ENCODE peak calls at places on chromosomes 12 and 14, in four cellular contexts. R, G, B and Q are unnamed samples.

GRCh38 chr14:50139192-50139591 is 22.8 kb upstream of the VCPKMT start:
- DNase-seq in B (no peak), G (no peak), R (no peak), Q (no peak)

GRCh38 chr12:132376464-132376830 is 47.1 kb upstream of the GALNT9 start:
- DNase-seq in G (no peak), R (no peak), B (no peak), Q (no peak)

GRCh38 chr14:75277000-75277795 is 1.4 kb upstream of the FOS start:
- DNase-seq in G (peak; percentile 88), R (peak; percentile 77), B (peak; percentile 95), Q (peak; percentile 96)

GRCh38 chr12:71438670-71439361 is 782 bp upstream of the LGR5 start:
- DNase-seq in B (no peak), G (no peak), R (no peak), Q (no peak)

GRCh38 chr12:64558754-64559153 is 51.5 kb upstream of the RASSF3 start:
- DNase-seq in R (no peak), G (no peak), B (no peak), Q (no peak)

GRCh38 chr12:101806280-101806679 is 24.5 kb downstream of the GNPTAB start:
- DNase-seq in G (no peak), R (no peak), B (no peak), Q (no peak)

GRCh38 chr14:30559638-30560071 is 697 bp downstream of the G2E3 start:
- DNase-seq in R (no peak), G (no peak), B (no peak), Q (no peak)

GRCh38 chr12:39431797-39432196 is 11.1 kb downstream of the KIF21A start:
- DNase-seq in G (no peak), B (no peak), R (no peak), Q (no peak)

GRCh38 chr12:1281683-1282366 is 290.8 kb downstream of the ERC1 start:
- DNase-seq in R (no peak), G (no peak), B (no peak), Q (no peak)

GRCh38 chr12:64618953-64619590 is 8.8 kb downstream of the RASSF3 start:
- DNase-seq in R (no peak), B (no peak), G (no peak), Q (no peak)

GRCh38 chr14:61420326-61420725 is 98.9 kb downstream of the PRKCH start:
- DNase-seq in B (no peak), R (no peak), G (no peak), Q (peak; percentile 75)

GRCh38 chr12:105351523-105351922 is 21.0 kb downstream of the C12orf75 start:
- DNase-seq in R (no peak), B (no peak), G (no peak), Q (no peak)

GRCh38 chr12:48580831-48581230 is 11.0 kb upstream of the LALBA start:
- DNase-seq in R (no peak), G (no peak), B (no peak), Q (no peak)

GRCh38 chr12:71392521-71393145 is 47.0 kb upstream of the LGR5 start:
- DNase-seq in R (peak; percentile 71), G (no peak), B (no peak), Q (no peak)

GRCh38 chr14:61388976-61389576 is 67.7 kb downstream of the PRKCH start:
- DNase-seq in G (no peak), B (no peak), R (no peak), Q (no peak)

GRCh38 chr14:56555921-56556570 is 23.6 kb upstream of the TMEM260 start:
- DNase-seq in R (peak; percentile 59), B (no peak), G (no peak), Q (no peak)

GRCh38 chr12:64752833-64753238 is 6.4 kb downstream of the GNS start:
- DNase-seq in B (no peak), G (peak; percentile 57), R (no peak), Q (no peak)

GRCh38 chr12:72282721-72283120 is 10.6 kb downstream of the TRHDE start:
- DNase-seq in R (no peak), G (no peak), B (no peak), Q (no peak)

GRCh38 chr12:98532687-98533304 is 17.4 kb downstream of the TMPO start:
- DNase-seq in B (no peak), R (peak; percentile 64), G (no peak), Q (no peak)

GRCh38 chr14:102187044-102187443 is 47.3 kb downstream of the WDR20 start:
- DNase-seq in R (peak; percentile 39), B (no peak), G (no peak), Q (no peak)

GRCh38 chr12:93442411-93443340 is 929 bp upstream of the UBE2N start:
- DNase-seq in G (no peak), R (no peak), B (no peak), Q (no peak)

GRCh38 chr12:24730461-24730896 is 218.4 kb downstream of the BCAT1 start:
- DNase-seq in G (no peak), B (no peak), R (no peak), Q (no peak)

GRCh38 chr14:50363734-50364113 is 33.0 kb downstream of the CDKL1 start:
- DNase-seq in G (peak; percentile 42), R (no peak), B (no peak), Q (no peak)

GRCh38 chr12:94815958-94816357 is 165.6 kb upstream of the TMCC3 start:
- DNase-seq in G (no peak), B (no peak), R (no peak), Q (peak; percentile 7)

GRCh38 chr12:1329784-1330474 is 264.5 kb downstream of the FBXL14 start:
- DNase-seq in G (no peak), B (no peak), R (no peak), Q (no peak)

GRCh38 chr12:26874501-26875296 is 41.7 kb upstream of the ITPR2 start:
- DNase-seq in B (no peak), R (no peak), G (no peak), Q (peak; percentile 70)

GRCh38 chr14:105198588-105198987 is 17.5 kb upstream of the NUDT14 start:
- DNase-seq in B (no peak), R (no peak), G (no peak), Q (no peak)

GRCh38 chr12:78622529-78623221 is 241.9 kb upstream of the SYT1 start:
- DNase-seq in B (no peak), G (no peak), R (no peak), Q (no peak)

GRCh38 chr14:100737526-100737925 is 10.8 kb downstream of the DLK1 start:
- DNase-seq in R (no peak), B (no peak), G (no peak), Q (no peak)

GRCh38 chr14:22570132-22570949 is 18.7 kb downstream of the DAD1 start:
- DNase-seq in G (peak; percentile 86), R (peak; percentile 80), B (no peak), Q (no peak)

GRCh38 chr12:5620896-5621295 is 189.0 kb downstream of the NTF3 start:
- DNase-seq in G (no peak), B (no peak), R (no peak), Q (no peak)

GRCh38 chr12:56425188-56425587 is 24.0 kb downstream of the TIMELESS start:
- DNase-seq in G (no peak), B (no peak), R (no peak), Q (no peak)

GRCh38 chr14:101078105-101078891 is 174.8 kb upstream of the RTL1 start:
- DNase-seq in R (no peak), G (no peak), B (no peak), Q (peak; percentile 87)

GRCh38 chr12:51528852-51529545 is 62.0 kb upstream of the SCN8A start:
- DNase-seq in B (no peak), R (no peak), G (no peak), Q (no peak)

GRCh38 chr14:59294662-59294992 is 106.2 kb downstream of the DAAM1 start:
- DNase-seq in R (no peak), G (no peak), B (no peak), Q (no peak)

GRCh38 chr14:71721791-71722190 is 210.4 kb upstream of the RGS6 start:
- DNase-seq in R (no peak), B (no peak), G (no peak), Q (no peak)